ENCODE peak calls at places on chromosomes 11 and 22, in five cellular contexts. T, S, Q, W and X are unnamed samples.

GRCh38 chr11:100308202-100308601 is 378.9 kb upstream of the ARHGAP42 start:
- DNase-seq in T (no peak), S (no peak), Q (no peak), W (no peak), X (no peak)

GRCh38 chr11:119441898-119442243 is 18.9 kb upstream of the THY1 start:
- DNase-seq in T (no peak), S (no peak), Q (no peak), W (no peak), X (no peak)

GRCh38 chr11:17423533-17424310 is 35.3 kb upstream of the KCNJ11 start:
- DNase-seq in T (no peak), S (no peak), Q (no peak), W (no peak), X (no peak)

GRCh38 chr11:61534025-61534900 is 25.7 kb downstream of the LRRC10B start:
- DNase-seq in T (no peak), S (no peak), Q (no peak), W (no peak), X (no peak)

GRCh38 chr11:93603225-93603624 is 58.3 kb upstream of the CEP295 start:
- DNase-seq in T (no peak), S (no peak), Q (no peak), W (no peak), X (no peak)

GRCh38 chr22:50603511-50604255 is 3.1 kb downstream of the MAPK8IP2 start:
- DNase-seq in T (no peak), S (no peak), Q (no peak), W (no peak), X (no peak)

GRCh38 chr11:9862981-9863380 is 199.1 kb downstream of the SWAP70 start:
- DNase-seq in T (no peak), S (no peak), Q (peak), W (no peak), X (peak)

GRCh38 chr11:26626346-26626745 is 54.3 kb upstream of the MUC15 start:
- DNase-seq in T (peak), S (no peak), Q (no peak), W (no peak), X (peak)

GRCh38 chr11:115961168-115962003 is 457.2 kb upstream of the CADM1 start:
- DNase-seq in T (peak), S (no peak), Q (no peak), W (no peak), X (no peak)

GRCh38 chr22:24181088-24181995 is at the start of gene SUSD2:
- DNase-seq in T (no peak), S (no peak), Q (no peak), W (no peak), X (no peak)

GRCh38 chr11:14642873-14643696 is 519 bp upstream of the PDE3B start:
- DNase-seq in T (no peak), S (no peak), Q (no peak), W (no peak), X (no peak)

GRCh38 chr11:14645247-14645912 is 1.8 kb downstream of the PDE3B start:
- DNase-seq in T (peak), S (no peak), Q (no peak), W (no peak), X (peak)

GRCh38 chr11:14644396-14645246 is 1.0 kb downstream of the PDE3B start:
- DNase-seq in T (peak), S (peak), Q (no peak), W (no peak), X (peak)

GRCh38 chr11:14642453-14642852 is 1.2 kb upstream of the PDE3B start:
- DNase-seq in T (no peak), S (no peak), Q (no peak), W (no peak), X (no peak)

GRCh38 chr11:14643697-14644395 is at the start of gene PDE3B:
- DNase-seq in T (peak), S (peak), Q (no peak), W (peak), X (peak)
- TF ChIP-seq CTCF in T (no peak), S (no peak), Q (no peak), W (no peak), X (peak)

DNA sequence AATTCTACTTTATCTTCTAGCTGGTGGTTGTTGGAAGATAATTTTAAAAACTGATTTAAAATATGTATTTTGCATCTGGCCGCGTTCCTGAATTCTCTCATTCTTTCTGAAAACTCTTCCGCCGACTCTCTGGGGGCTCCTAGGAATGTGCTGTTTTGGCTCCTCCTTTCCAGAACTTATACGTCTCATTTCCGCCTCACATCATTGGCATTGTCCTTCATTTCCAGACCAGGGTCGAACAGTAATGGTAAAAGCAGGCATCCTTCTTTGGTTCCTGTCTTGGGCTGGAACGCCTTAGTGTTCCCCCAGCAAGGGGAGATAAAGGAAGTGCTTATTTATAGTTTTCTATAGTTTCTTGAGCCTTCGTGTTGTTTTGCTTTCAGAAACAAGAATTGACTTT is 10.9 kb upstream of the TNNT3 start:
- DNase-seq in T (no peak), S (no peak), Q (no peak), W (no peak), X (peak)
- TF ChIP-seq CTCF in T (no peak), S (no peak), Q (no peak), W (no peak), X (no peak)

DNA sequence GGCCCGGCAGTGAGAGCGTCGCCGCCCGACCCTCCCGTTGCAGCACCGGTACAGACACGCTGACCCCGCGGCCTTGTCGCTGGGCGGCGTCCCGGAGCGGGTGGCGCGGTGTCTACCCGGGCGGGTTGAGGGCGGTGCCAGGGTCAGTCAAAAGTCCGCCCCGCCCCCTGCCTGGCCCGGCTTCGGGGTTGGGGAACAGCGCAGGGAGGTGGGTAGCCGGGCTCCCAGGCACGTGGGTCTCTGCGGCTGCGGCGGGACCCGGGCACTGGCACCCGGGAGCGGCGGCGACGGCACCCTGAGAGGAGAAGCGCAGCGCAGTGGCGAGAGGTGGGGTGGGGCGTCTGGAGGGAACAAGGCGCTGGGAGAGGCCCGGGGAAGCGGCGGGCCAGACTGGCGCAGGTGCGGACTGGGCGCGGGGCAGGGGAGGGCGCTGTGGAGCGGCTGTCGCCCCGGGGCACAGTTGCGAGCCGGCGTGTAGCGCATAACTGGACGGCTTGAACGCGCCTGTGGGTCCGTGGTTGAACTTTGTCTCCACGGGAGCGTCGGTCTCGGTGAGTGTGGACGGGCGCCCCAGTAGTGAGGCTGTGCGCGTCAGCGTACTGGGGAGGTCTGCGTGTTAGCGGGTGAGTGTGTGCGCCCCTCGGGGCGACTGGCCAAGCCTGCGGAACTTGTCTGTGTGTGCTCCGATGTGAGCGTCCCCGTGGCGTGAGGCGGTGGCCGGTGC is at the start of gene P2RY2:
- DNase-seq in T (peak), S (peak), Q (no peak), W (no peak), X (no peak)
- TF ChIP-seq CTCF in T (peak), S (peak), Q (peak), W (no peak), X (peak)

GRCh38 chr11:22467741-22468140 is 129.6 kb downstream of the SLC17A6 start:
- DNase-seq in T (no peak), S (no peak), Q (no peak), W (no peak), X (no peak)

GRCh38 chr11:22474621-22475020 is 136.4 kb downstream of the SLC17A6 start:
- DNase-seq in T (peak), S (no peak), Q (no peak), W (no peak), X (no peak)

GRCh38 chr11:22476589-22476988 is 138.4 kb downstream of the SLC17A6 start:
- DNase-seq in T (no peak), S (no peak), Q (no peak), W (no peak), X (no peak)

GRCh38 chr11:22471405-22471804 is 133.2 kb downstream of the SLC17A6 start:
- DNase-seq in T (no peak), S (no peak), Q (no peak), W (no peak), X (no peak)

DNA sequence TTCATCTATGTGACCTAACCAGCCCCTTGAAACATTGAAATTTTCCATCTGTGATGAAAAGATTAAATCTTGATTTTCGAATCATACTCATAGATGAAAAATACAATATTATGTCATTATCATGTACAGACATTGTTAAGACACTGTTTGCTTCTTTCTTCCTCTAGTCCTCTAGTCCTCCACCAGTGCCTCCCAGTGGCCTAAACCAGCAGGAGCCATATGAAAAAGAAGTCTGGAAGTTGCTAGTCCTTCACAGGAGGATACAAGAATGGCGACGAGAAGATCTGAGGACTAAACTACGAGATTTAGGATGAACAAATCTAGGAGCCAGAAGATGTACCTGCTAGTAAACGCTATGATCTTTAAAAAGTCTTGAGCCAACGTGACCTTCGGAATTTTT is 134.1 kb downstream of the SLC17A6 start:
- DNase-seq in T (no peak), S (no peak), Q (no peak), W (no peak), X (no peak)
- TF ChIP-seq CTCF in T (no peak), S (no peak), Q (no peak), W (no peak), X (peak)

GRCh38 chr11:3972431-3972830 is 117.0 kb downstream of the STIM1 start:
- DNase-seq in T (no peak), S (no peak), Q (no peak), W (no peak), X (no peak)

GRCh38 chr11:3969200-3969599 is 113.7 kb downstream of the STIM1 start:
- DNase-seq in T (no peak), S (no peak), Q (no peak), W (no peak), X (no peak)

GRCh38 chr11:3970101-3970500 is 114.6 kb downstream of the STIM1 start:
- DNase-seq in T (no peak), S (no peak), Q (no peak), W (no peak), X (no peak)

GRCh38 chr11:3969613-3970012 is 114.1 kb downstream of the STIM1 start:
- DNase-seq in T (no peak), S (no peak), Q (no peak), W (no peak), X (no peak)

GRCh38 chr11:3971756-3972404 is 116.4 kb downstream of the STIM1 start:
- DNase-seq in T (no peak), S (no peak), Q (no peak), W (no peak), X (no peak)
- TF ChIP-seq CTCF in T (peak), S (no peak), Q (peak), W (no peak), X (no peak)

GRCh38 chr22:37075822-37076433 is 24.4 kb downstream of the KCTD17 start:
- DNase-seq in T (no peak), S (no peak), Q (no peak), W (no peak), X (no peak)

GRCh38 chr22:37079158-37079557 is 27.6 kb downstream of the KCTD17 start:
- DNase-seq in T (no peak), S (no peak), Q (no peak), W (no peak), X (no peak)

GRCh38 chr22:37080438-37080837 is 28.9 kb downstream of the KCTD17 start:
- DNase-seq in T (no peak), S (no peak), Q (no peak), W (no peak), X (no peak)

GRCh38 chr22:37079668-37080171 is 28.2 kb downstream of the KCTD17 start:
- DNase-seq in T (peak), S (no peak), Q (no peak), W (peak), X (peak)

GRCh38 chr22:37077802-37078448 is 26.4 kb downstream of the KCTD17 start:
- DNase-seq in T (peak), S (no peak), Q (peak), W (peak), X (peak)
- TF ChIP-seq CTCF in T (peak), S (peak), Q (peak), W (peak), X (peak)

GRCh38 chr11:106974831-106975230 is 43.4 kb downstream of the GUCY1A2 start:
- DNase-seq in T (peak), S (no peak), Q (no peak), W (no peak), X (no peak)
- TF ChIP-seq CTCF in T (no peak), S (no peak), Q (no peak), W (no peak), X (peak)

DNA sequence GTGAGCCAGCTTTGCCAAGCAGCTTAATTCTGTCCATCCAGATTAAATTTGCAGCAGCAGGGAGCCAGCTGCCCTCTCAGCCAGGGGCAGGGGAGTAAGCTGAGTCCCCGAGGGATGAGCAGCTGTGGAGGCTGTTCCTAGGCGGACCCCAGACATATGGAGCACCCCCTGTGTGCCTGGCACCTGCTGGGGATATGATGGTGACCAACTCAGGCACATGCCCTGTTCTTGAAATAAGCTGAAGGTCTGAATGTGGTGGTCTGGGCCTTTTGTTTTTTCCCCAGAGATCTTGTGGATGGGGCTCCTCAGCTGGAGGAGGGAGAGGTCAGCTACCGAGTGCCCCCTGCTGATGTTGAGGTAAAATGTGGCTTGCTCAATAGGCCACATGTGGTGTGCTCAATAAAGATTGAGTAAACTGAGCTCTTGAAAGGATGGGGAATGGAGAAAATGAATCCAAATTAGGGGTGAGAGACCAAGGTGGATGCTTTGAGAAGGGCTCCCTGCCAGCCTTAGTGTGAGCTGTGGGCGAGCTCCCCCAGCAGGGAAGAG is 103.3 kb upstream of the NNMT start:
- DNase-seq in T (no peak), S (peak), Q (peak), W (no peak), X (peak)
- TF ChIP-seq CTCF in T (no peak), S (no peak), Q (no peak), W (no peak), X (no peak)

GRCh38 chr11:408154-409007 is 6.4 kb downstream of the SIGIRR start:
- DNase-seq in T (no peak), S (peak), Q (no peak), W (no peak), X (no peak)

GRCh38 chr11:405323-405975 is 9.3 kb downstream of the SIGIRR start:
- DNase-seq in T (no peak), S (peak), Q (no peak), W (no peak), X (no peak)

GRCh38 chr11:407651-408080 is 7.1 kb downstream of the SIGIRR start:
- DNase-seq in T (no peak), S (no peak), Q (no peak), W (no peak), X (no peak)

GRCh38 chr11:405976-406795 is 8.6 kb downstream of the SIGIRR start:
- DNase-seq in T (no peak), S (peak), Q (no peak), W (no peak), X (no peak)

DNA sequence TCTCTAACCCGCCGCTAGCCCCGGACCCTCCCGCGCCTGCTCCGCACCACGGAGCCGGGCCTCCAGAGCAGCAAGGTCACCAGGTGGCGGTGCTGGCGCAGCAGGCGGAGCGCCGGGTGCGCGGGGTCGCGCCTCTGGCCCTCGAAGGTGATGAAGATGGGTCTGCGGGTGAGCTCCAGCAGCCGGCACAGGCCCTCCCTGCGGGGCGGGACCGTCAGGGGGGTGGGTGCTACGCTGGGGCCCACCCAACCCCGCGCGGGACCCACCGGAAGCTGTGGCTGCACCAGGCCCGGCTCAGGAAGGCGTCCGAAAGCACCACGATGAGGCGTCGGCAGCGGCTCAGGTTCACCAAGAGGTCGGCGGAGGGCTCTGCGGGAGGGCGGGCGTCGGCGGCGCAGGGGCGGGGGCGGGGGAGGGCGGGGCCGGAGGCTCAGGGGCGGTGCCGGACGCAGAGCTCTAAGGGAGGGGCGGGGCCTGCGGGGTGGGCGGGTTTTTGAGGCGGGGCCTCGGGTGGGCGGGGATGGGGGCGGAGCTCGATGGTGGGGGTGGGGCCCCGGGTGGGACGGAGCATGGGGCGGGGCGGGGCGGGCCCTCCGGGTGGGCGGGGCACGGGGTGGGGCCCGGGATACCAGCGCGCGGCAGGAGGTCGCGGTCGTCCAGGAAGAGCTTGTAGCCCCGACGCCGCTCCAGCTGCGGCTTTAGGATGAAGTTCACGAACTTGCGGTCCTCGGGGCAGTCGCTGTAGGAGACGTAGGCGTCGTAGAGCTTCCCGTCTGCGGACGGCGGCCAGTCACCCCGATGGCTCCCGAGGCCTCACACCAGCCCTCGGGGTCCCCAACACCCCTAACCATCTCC is 7.8 kb downstream of the SIGIRR start:
- DNase-seq in T (peak), S (peak), Q (peak), W (peak), X (peak)
- TF ChIP-seq CTCF in T (no peak), S (no peak), Q (no peak), W (peak), X (no peak)

GRCh38 chr11:24502425-24502824 is 5.6 kb downstream of the LUZP2 start:
- DNase-seq in T (no peak), S (no peak), Q (no peak), W (no peak), X (no peak)

GRCh38 chr11:24496371-24496727 is 504 bp upstream of the LUZP2 start:
- DNase-seq in T (peak), S (no peak), Q (no peak), W (no peak), X (peak)

GRCh38 chr11:24496728-24497396 is at the start of gene LUZP2:
- DNase-seq in T (peak), S (peak), Q (no peak), W (no peak), X (peak)
- TF ChIP-seq CTCF in T (peak), S (no peak), Q (peak), W (no peak), X (no peak)